ENCODE peak calls at places on chromosomes 16 and 17, in five cellular contexts. P is sigmoid colon, S is upper lobe of left lung, I is breast epithelium, W is transverse colon. N is an unnamed sample. For H3K9me3, the result is how much of the 10 kb centered on the place peaks cover.

GRCh38 chr17:42485680-42486079 is 27.0 kb downstream of the ATP6V0A1 start:
- DNase-seq in P (no peak), S (no peak), W (no peak), I (no peak), N (no peak)

GRCh38 chr16:75494696-75495601 is at the start of gene CHST6:
- DNase-seq in P (no peak), W (peak), S (peak), I (no peak), N (no peak)

GRCh38 chr17:47840742-47841487 is at the start of gene SCRN2:
- DNase-seq in P (peak), I (peak), W (peak), S (peak), N (peak)

GRCh38 chr17:66988069-66988798 is 23.7 kb downstream of the CACNG4 start:
- DNase-seq in W (no peak), P (no peak), I (no peak), S (no peak), N (no peak)

GRCh38 chr16:80852261-80852872 is 48.0 kb upstream of the CDYL2 start:
- DNase-seq in I (no peak), P (no peak), W (peak), S (no peak), N (no peak)

GRCh38 chr17:56891751-56892150 is 22.1 kb downstream of the TRIM25 start:
- DNase-seq in W (peak), S (peak), P (no peak), I (no peak), N (no peak)

GRCh38 chr17:56822725-56823124 is 11.0 kb downstream of the C17orf67 start:
- DNase-seq in I (no peak), W (no peak), P (no peak), S (no peak), N (no peak)

GRCh38 chr16:3550851-3551847 is 26.1 kb downstream of the NLRC3 start:
- DNase-seq in I (no peak), P (no peak), S (no peak), W (no peak), N (no peak)

GRCh38 chr17:40251576-40251975 is 32.5 kb downstream of the WIPF2 start:
- DNase-seq in S (no peak), W (peak), P (peak), I (no peak), N (no peak)

GRCh38 chr17:41315814-41316430 is 412 bp upstream of the KRTAP17-1 start:
- DNase-seq in W (no peak), S (no peak), I (no peak), P (no peak), N (no peak)

GRCh38 chr16:29804020-29804419 is 2.3 kb upstream of the MAZ start:
- DNase-seq in I (no peak), W (no peak), P (no peak), S (no peak), N (no peak)

GRCh38 chr17:71985111-71986039 is 135.4 kb upstream of the SOX9 start:
- DNase-seq in W (no peak), I (no peak), S (no peak), P (no peak), N (no peak)

GRCh38 chr17:2101448-2102257 is 46.8 kb downstream of the HIC1 start:
- DNase-seq in I (peak), S (no peak), P (no peak), W (peak), N (no peak)

GRCh38 chr16:89320717-89321501 is 103.4 kb downstream of the ZNF778 start:
- DNase-seq in S (peak), P (no peak), I (no peak), W (peak), N (no peak)

GRCh38 chr17:80498242-80498919 is 22.0 kb upstream of the NPTX1 start:
- DNase-seq in P (peak), W (peak), I (peak), S (peak), N (no peak)

GRCh38 chr17:27315322-27315721 is 21.4 kb downstream of the WSB1 start:
- DNase-seq in I (peak), S (no peak), P (peak), W (peak), N (peak)

GRCh38 chr17:3950584-3950983 is 13.7 kb downstream of the ATP2A3 start:
- DNase-seq in I (no peak), P (no peak), W (no peak), S (no peak), N (no peak)
- H3K9me3 ChIP-seq in I (under half), P (under half), W (under half), S (under half), N (under half)

DNA sequence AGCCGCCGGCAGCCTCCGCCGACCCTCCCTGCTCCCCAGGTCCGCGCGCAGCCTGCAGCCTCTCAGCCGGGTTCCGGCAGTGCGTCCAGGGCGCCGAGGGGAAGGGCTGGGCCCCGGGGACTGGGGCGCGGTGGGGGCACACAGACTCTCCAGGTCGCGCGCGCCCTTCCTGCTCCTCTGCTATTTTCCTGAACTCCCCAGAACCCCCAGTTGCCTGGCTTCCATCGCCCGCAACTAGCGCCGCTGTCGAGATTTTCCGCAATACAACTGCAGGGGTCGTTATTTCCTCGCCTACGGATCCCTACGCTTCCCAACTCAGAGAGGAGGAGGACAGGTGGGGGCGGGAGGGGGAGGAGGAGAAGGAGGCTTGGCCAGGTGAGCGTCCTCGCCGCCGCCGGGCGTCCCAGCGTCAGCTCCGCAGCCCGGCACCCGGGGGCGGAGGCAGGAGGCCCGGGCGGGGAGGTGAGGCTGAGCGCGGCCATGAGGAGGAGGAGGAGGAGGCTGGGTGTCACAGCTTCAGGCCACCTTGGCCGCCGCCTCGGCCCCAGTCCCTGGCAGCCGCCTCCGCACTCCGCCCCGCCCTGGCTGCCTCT is at the start of gene CA10:
- DNase-seq in W (no peak), I (no peak), S (peak), P (no peak), N (no peak)
- H3K4me3 ChIP-seq in W (peak), I (peak), S (peak), P (no peak), N (peak)

GRCh38 chr16:74307383-74307782 is 10.8 kb downstream of the PSMD7 start:
- DNase-seq in S (no peak), P (no peak), I (no peak), W (no peak), N (no peak)
- TF ChIP-seq POLR2AphosphoS5 in S (no peak), P (no peak), I (no peak), W (no peak), N (no peak)

DNA sequence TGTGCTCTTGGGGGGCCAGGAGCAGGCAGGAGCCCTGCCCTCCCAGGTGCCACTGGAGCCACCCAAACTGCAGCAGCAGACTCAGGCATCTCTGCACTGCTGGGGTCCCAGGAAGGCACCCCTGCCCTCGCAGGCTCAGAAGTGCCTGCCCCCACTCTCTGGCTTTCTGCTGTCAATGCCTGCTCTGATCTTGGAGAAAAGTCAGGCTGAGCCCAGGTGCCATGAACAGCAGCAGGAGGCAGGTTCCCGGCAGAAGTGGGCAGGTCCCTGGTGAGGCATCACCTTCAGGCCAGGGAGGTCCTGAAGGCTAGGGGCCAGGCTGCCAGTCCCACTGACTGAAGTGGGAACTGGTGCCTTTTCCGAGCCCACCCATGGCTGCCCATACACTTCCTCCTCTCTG is 106.5 kb downstream of the MGAT5B start:
- DNase-seq in P (no peak), S (no peak), I (no peak), W (no peak), N (no peak)
- H3K9me3 ChIP-seq in P (under half), S (under half), I (under half), W (under half), N (under half)

DNA sequence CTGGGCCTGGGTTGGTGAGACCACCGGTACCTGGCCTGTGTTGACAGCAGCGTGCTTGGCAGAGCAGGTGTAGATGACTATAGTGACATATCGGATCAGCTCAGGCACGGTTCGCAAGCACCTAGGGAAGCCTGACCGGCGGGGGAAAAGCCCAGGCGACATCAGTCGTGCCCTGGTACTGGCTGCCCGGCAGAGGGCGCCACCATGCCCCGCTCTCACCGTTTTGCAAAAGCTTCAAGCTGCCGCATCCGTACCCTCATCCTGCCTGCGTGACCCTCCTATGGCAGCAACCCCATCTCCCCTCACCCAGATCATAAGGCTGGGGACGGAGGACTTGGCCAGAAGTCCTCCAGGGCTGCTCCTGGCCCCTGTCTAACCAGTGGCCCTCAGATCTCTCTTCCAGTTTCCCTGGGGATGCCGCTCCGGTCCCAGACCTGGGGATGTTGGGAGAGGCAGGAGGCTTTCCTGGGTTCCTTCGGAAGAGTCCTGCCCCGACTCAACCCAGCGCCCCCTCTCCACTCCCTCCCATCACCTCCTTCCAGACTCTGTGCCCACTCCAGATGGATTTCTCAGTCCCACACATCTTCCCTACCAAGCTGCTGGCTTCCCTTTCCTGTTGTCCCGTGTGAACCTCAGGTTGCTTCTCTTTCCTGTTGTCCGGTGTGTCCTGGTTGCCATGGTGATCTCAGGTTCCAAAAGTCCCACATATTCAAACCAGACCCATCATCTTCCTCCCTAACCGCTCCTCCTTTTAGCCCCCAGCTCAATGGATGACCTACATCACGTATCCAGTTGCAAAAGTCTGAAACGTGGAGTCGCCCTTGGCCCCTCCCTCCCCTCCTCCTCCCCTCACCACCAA is 13.7 kb downstream of the ALOX12B start:
- DNase-seq in W (peak), I (peak), S (peak), P (peak), N (no peak)
- H3K4me3 ChIP-seq in W (no peak), I (peak), S (no peak), P (no peak), N (peak)

N was measured in esophagus muscularis mucosa.